ENCODE peak calls at places on chromosome 15, in seven cellular contexts. One of them, this sample, is unnamed.

GRCh38 chr15:91192285-91193058 is 92.4 kb downstream of the SV2B start:
- DNase-seq in psoas muscle: no peak
- DNase-seq in GM23338: no peak
- DNase-seq in lower lobe of right lung: no peak
- DNase-seq in tibial nerve: no peak
- DNase-seq in epithelial cell of proximal tubule: no peak
- DNase-seq in PC-3: no peak
- DNase-seq in this sample: no peak

GRCh38 chr15:78455749-78456148 is 17.7 kb downstream of the IREB2 start:
- DNase-seq in PC-3: no peak
- DNase-seq in tibial nerve: no peak
- DNase-seq in lower lobe of right lung: no peak
- DNase-seq in GM23338: no peak
- DNase-seq in psoas muscle: peak; percentile 65
- DNase-seq in epithelial cell of proximal tubule: no peak
- DNase-seq in this sample: peak; percentile 18

GRCh38 chr15:80823120-80823519 is 44.0 kb downstream of the CEMIP start:
- DNase-seq in PC-3: no peak
- DNase-seq in lower lobe of right lung: no peak
- DNase-seq in epithelial cell of proximal tubule: no peak
- DNase-seq in tibial nerve: no peak
- DNase-seq in psoas muscle: no peak
- DNase-seq in GM23338: no peak
- DNase-seq in this sample: no peak

GRCh38 chr15:91942676-91943417 is 89.3 kb downstream of the SLCO3A1 start:
- DNase-seq in tibial nerve: peak; percentile 70
- DNase-seq in epithelial cell of proximal tubule: peak; percentile 93
- DNase-seq in GM23338: no peak
- DNase-seq in PC-3: peak; percentile 74
- DNase-seq in psoas muscle: peak; percentile 85
- DNase-seq in lower lobe of right lung: peak; percentile 86
- DNase-seq in this sample: peak; percentile 76

GRCh38 chr15:43903864-43904290 is 77.1 kb downstream of the WDR76 start:
- DNase-seq in GM23338: peak; percentile 95
- DNase-seq in epithelial cell of proximal tubule: no peak
- DNase-seq in PC-3: peak; percentile 90
- DNase-seq in psoas muscle: no peak
- DNase-seq in tibial nerve: no peak
- DNase-seq in lower lobe of right lung: no peak
- DNase-seq in this sample: peak; percentile 41

GRCh38 chr15:31280037-31280830 is 46.4 kb upstream of the KLF13 start:
- DNase-seq in psoas muscle: peak; percentile 55
- DNase-seq in epithelial cell of proximal tubule: no peak
- DNase-seq in tibial nerve: no peak
- DNase-seq in GM23338: no peak
- DNase-seq in lower lobe of right lung: no peak
- DNase-seq in PC-3: no peak
- DNase-seq in this sample: no peak

GRCh38 chr15:71118345-71118744 is 3.1 kb downstream of the THSD4 start:
- DNase-seq in PC-3: no peak
- DNase-seq in psoas muscle: no peak
- DNase-seq in GM23338: no peak
- DNase-seq in lower lobe of right lung: no peak
- DNase-seq in tibial nerve: no peak
- DNase-seq in epithelial cell of proximal tubule: no peak
- DNase-seq in this sample: no peak

GRCh38 chr15:42595641-42596240 is 20.3 kb downstream of the STARD9 start:
- DNase-seq in lower lobe of right lung: no peak
- DNase-seq in epithelial cell of proximal tubule: no peak
- DNase-seq in tibial nerve: no peak
- DNase-seq in PC-3: no peak
- DNase-seq in psoas muscle: no peak
- DNase-seq in GM23338: no peak
- DNase-seq in this sample: peak; percentile 66

GRCh38 chr15:79154491-79155182 is 64.1 kb upstream of the RASGRF1 start:
- DNase-seq in lower lobe of right lung: no peak
- DNase-seq in psoas muscle: no peak
- DNase-seq in GM23338: peak; percentile 74
- DNase-seq in epithelial cell of proximal tubule: no peak
- DNase-seq in tibial nerve: no peak
- DNase-seq in PC-3: no peak
- DNase-seq in this sample: no peak

GRCh38 chr15:32688151-32688639 is 29.6 kb upstream of the GREM1 start:
- DNase-seq in epithelial cell of proximal tubule: peak; percentile 89
- DNase-seq in GM23338: no peak
- DNase-seq in PC-3: peak; percentile 92
- DNase-seq in lower lobe of right lung: no peak
- DNase-seq in psoas muscle: no peak
- DNase-seq in tibial nerve: no peak
- DNase-seq in this sample: no peak

GRCh38 chr15:84822774-84823579 is 5.8 kb downstream of the ALPK3 start:
- DNase-seq in GM23338: no peak
- DNase-seq in tibial nerve: no peak
- DNase-seq in PC-3: no peak
- DNase-seq in psoas muscle: no peak
- DNase-seq in epithelial cell of proximal tubule: no peak
- DNase-seq in lower lobe of right lung: no peak
- DNase-seq in this sample: no peak

GRCh38 chr15:53351373-53351772 is 408.1 kb downstream of the WDR72 start:
- DNase-seq in PC-3: no peak
- DNase-seq in tibial nerve: no peak
- DNase-seq in GM23338: no peak
- DNase-seq in lower lobe of right lung: no peak
- DNase-seq in epithelial cell of proximal tubule: no peak
- DNase-seq in psoas muscle: no peak
- DNase-seq in this sample: no peak

GRCh38 chr15:69787791-69788190 is 309.9 kb downstream of the TLE3 start:
- DNase-seq in psoas muscle: no peak
- DNase-seq in epithelial cell of proximal tubule: no peak
- DNase-seq in GM23338: no peak
- DNase-seq in lower lobe of right lung: no peak
- DNase-seq in tibial nerve: no peak
- DNase-seq in PC-3: no peak
- DNase-seq in this sample: no peak

GRCh38 chr15:73956276-73957086 is 30.2 kb downstream of the LOXL1 start:
- DNase-seq in PC-3: peak; percentile 98
- DNase-seq in GM23338: no peak
- DNase-seq in tibial nerve: no peak
- DNase-seq in lower lobe of right lung: no peak
- DNase-seq in epithelial cell of proximal tubule: no peak
- DNase-seq in psoas muscle: no peak
- DNase-seq in this sample: peak; percentile 97

GRCh38 chr15:41561777-41562145 is 2.7 kb downstream of the TYRO3 start:
- DNase-seq in PC-3: no peak
- DNase-seq in GM23338: peak; percentile 67
- DNase-seq in tibial nerve: peak; percentile 43
- DNase-seq in lower lobe of right lung: no peak
- DNase-seq in epithelial cell of proximal tubule: no peak
- DNase-seq in psoas muscle: peak; percentile 87
- DNase-seq in this sample: peak; percentile 43
- TF ChIP-seq CTCF in PC-3: no peak
- TF ChIP-seq CTCF in GM23338: peak; percentile 22
- TF ChIP-seq CTCF in tibial nerve: peak; percentile 32
- TF ChIP-seq CTCF in lower lobe of right lung: no peak
- TF ChIP-seq CTCF in epithelial cell of proximal tubule: no peak
- TF ChIP-seq CTCF in psoas muscle: no peak
- TF ChIP-seq CTCF in this sample: peak; percentile 6

GRCh38 chr15:89780601-89781000 is 4.5 kb downstream of the MESP2 start:
- DNase-seq in lower lobe of right lung: no peak
- DNase-seq in psoas muscle: no peak
- DNase-seq in epithelial cell of proximal tubule: no peak
- DNase-seq in GM23338: no peak
- DNase-seq in PC-3: no peak
- DNase-seq in tibial nerve: no peak
- DNase-seq in this sample: no peak

GRCh38 chr15:89781055-89781454 is 4.9 kb downstream of the MESP2 start:
- DNase-seq in GM23338: no peak
- DNase-seq in lower lobe of right lung: no peak
- DNase-seq in psoas muscle: no peak
- DNase-seq in PC-3: peak; percentile 71
- DNase-seq in epithelial cell of proximal tubule: no peak
- DNase-seq in tibial nerve: no peak
- DNase-seq in this sample: no peak

GRCh38 chr15:89783111-89783860 is 7.2 kb downstream of the MESP2 start:
- DNase-seq in epithelial cell of proximal tubule: no peak
- DNase-seq in psoas muscle: no peak
- DNase-seq in lower lobe of right lung: no peak
- DNase-seq in GM23338: peak; percentile 48
- DNase-seq in tibial nerve: no peak
- DNase-seq in PC-3: no peak
- DNase-seq in this sample: peak; percentile 94

GRCh38 chr15:89783861-89784685 is 7.9 kb downstream of the MESP2 start:
- DNase-seq in tibial nerve: no peak
- DNase-seq in PC-3: no peak
- DNase-seq in lower lobe of right lung: no peak
- DNase-seq in epithelial cell of proximal tubule: no peak
- DNase-seq in GM23338: no peak
- DNase-seq in psoas muscle: no peak
- DNase-seq in this sample: no peak

DNA sequence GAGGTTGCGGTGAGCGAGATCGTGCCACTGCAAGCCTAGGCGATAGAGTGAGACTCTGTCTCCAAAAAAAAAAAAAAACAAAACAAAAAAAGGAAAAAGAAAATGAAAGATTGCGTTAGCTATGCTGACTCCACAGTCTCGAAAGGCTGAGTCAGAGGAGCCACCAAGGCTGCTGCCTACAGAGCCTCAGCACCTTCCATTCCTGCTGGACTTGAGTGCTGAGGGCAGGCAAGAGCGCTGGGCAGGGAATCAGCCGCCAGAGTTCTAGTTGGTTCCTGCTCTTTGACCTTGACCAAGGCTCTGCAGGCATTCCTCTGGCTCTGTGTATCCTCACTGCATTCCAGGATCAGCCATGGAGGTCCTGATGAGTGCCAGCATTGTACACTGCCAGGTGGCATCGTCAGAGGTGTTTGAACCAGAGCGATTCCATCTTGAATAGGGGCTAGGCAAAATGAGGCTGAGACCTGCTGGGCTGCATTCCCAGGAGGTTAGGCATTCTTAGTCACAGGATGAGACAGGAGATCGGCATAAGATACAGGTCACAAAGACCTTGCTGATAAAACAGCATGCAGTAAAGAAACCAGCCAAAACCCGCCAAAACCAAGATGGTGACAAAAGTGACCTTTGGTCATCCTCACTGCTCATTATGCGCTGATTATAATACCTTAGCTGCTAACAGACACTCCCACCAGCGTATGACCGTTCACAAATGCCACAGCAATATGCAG is 5.9 kb downstream of the MESP2 start:
- DNase-seq in lower lobe of right lung: no peak
- DNase-seq in tibial nerve: no peak
- DNase-seq in PC-3: peak; percentile 90
- DNase-seq in epithelial cell of proximal tubule: peak; percentile 22
- DNase-seq in psoas muscle: no peak
- DNase-seq in GM23338: no peak
- DNase-seq in this sample: peak; percentile 71
- H3K4me3 ChIP-seq in lower lobe of right lung: no peak overlapping the region
- H3K4me3 ChIP-seq in tibial nerve: no peak overlapping the region
- H3K4me3 ChIP-seq in PC-3: no peak overlapping the region
- H3K4me3 ChIP-seq in epithelial cell of proximal tubule: no peak overlapping the region
- H3K4me3 ChIP-seq in psoas muscle: no peak overlapping the region
- H3K4me3 ChIP-seq in GM23338: no peak overlapping the region
- H3K4me3 ChIP-seq in this sample: no peak overlapping the region

DNA sequence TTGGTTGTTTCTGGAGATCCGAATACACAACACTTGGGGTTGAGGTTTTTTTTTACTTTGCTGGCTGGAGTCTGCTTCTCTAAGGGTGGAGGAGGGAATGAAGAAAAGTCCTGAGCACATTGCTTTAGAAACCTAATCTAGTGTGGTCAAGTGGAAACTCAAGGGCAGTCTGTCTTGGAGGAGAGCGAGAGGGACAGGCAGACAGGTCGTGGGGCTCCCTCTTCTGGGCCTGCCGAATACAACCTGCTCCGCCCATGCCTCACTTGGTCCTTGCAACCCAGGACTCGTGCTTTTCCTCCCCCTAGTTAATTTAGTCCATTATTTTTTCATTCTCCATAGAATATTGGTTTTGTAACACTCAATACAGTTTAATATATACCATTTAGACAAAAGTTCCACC is 176.7 kb upstream of the LYSMD4 start:
- DNase-seq in GM23338: peak; percentile 69
- DNase-seq in psoas muscle: no peak
- DNase-seq in epithelial cell of proximal tubule: no peak
- DNase-seq in lower lobe of right lung: no peak
- DNase-seq in tibial nerve: no peak
- DNase-seq in PC-3: peak; percentile 20
- DNase-seq in this sample: no peak
- TF ChIP-seq CTCF in GM23338: peak; percentile 58
- TF ChIP-seq CTCF in psoas muscle: no peak
- TF ChIP-seq CTCF in epithelial cell of proximal tubule: peak; percentile 33
- TF ChIP-seq CTCF in lower lobe of right lung: no peak
- TF ChIP-seq CTCF in tibial nerve: no peak
- TF ChIP-seq CTCF in PC-3: peak; percentile 49
- TF ChIP-seq CTCF in this sample: no peak

DNA sequence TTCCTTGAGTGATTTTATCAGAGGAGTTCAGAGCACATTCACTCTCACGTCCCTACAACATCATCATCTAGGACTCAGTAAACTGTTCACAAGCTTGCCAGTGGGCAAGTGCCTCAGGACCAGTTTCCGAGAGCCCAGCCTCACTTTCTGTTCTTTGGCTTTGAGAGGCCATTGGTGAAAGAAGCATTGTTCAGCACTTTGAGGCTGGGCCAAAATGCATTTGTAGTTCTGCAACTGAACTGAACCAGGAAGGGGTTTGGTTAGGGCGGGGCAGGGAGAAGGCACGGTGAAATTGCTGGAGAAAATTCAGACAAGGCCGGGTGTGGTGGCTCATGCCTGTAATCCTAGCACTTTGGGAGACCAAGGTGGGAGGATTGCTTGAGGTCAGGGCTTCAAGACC is 222.1 kb upstream of the CHRM5 start:
- DNase-seq in psoas muscle: no peak
- DNase-seq in GM23338: no peak
- DNase-seq in tibial nerve: no peak
- DNase-seq in epithelial cell of proximal tubule: no peak
- DNase-seq in lower lobe of right lung: no peak
- DNase-seq in PC-3: no peak
- DNase-seq in this sample: no peak
- H3K4me3 ChIP-seq in psoas muscle: no peak overlapping the region
- H3K4me3 ChIP-seq in GM23338: no peak overlapping the region
- H3K4me3 ChIP-seq in tibial nerve: no peak overlapping the region
- H3K4me3 ChIP-seq in epithelial cell of proximal tubule: no peak overlapping the region
- H3K4me3 ChIP-seq in lower lobe of right lung: no peak overlapping the region
- H3K4me3 ChIP-seq in PC-3: no peak overlapping the region
- H3K4me3 ChIP-seq in this sample: no peak overlapping the region